ENCODE peak calls at places on chromosomes 12 and 14, in seven cellular contexts. W is kidney glomerular epithelial cell, C is lower lobe of right lung, Z is breast epithelium, S is SK-N-MC, J is stomach, M is Caki2. E is an unnamed sample.

GRCh38 chr14:94540031-94540794 is 21.0 kb upstream of the SERPINA4 start:
- DNase-seq in M (no peak), W (no peak), S (no peak), C (no peak), J (no peak), Z (no peak), E (no peak)

GRCh38 chr12:1501001-1501400 is 93.4 kb downstream of the FBXL14 start:
- DNase-seq in S (no peak), W (no peak), C (no peak), M (no peak), Z (no peak), J (no peak), E (no peak)

GRCh38 chr12:49901986-49902385 is 1.7 kb downstream of the FAIM2 start:
- DNase-seq in C (no peak), S (no peak), J (no peak), Z (no peak), M (no peak), W (no peak), E (no peak)

GRCh38 chr12:68565391-68565903 is 45.3 kb upstream of the RAP1B start:
- DNase-seq in J (no peak), M (peak), S (no peak), W (peak), Z (no peak), C (no peak), E (no peak)

GRCh38 chr12:123849517-123849916 is 87.4 kb downstream of the DNAH10 start:
- DNase-seq in C (no peak), S (no peak), W (no peak), J (no peak), M (no peak), Z (no peak), E (no peak)

GRCh38 chr12:67742461-67742860 is 93.9 kb downstream of the DYRK2 start:
- DNase-seq in S (no peak), C (no peak), W (no peak), Z (no peak), J (no peak), M (no peak), E (no peak)

GRCh38 chr12:116524964-116525379 is 34.2 kb upstream of the MAP1LC3B2 start:
- DNase-seq in Z (no peak), M (no peak), C (no peak), S (no peak), J (no peak), W (peak), E (no peak)

GRCh38 chr12:127928615-127929014 is 338.4 kb upstream of the TMEM132C start:
- DNase-seq in S (no peak), Z (no peak), J (no peak), M (no peak), W (no peak), C (no peak), E (no peak)

GRCh38 chr12:114425031-114425626 is 19.2 kb upstream of the TBX5 start:
- DNase-seq in Z (no peak), S (no peak), J (no peak), M (peak), W (no peak), C (no peak), E (no peak)

GRCh38 chr12:41680155-41680554 is 464.5 kb downstream of the GXYLT1 start:
- DNase-seq in C (no peak), M (no peak), W (no peak), J (no peak), Z (no peak), S (no peak), E (no peak)

GRCh38 chr12:122282066-122282465 is 15.8 kb upstream of the VPS33A start:
- DNase-seq in Z (no peak), J (no peak), S (no peak), W (no peak), C (no peak), M (peak), E (no peak)

GRCh38 chr14:32205984-32206383 is 2.9 kb upstream of the RNU6-8 start:
- DNase-seq in W (no peak), J (no peak), C (no peak), Z (no peak), M (no peak), S (no peak), E (no peak)

GRCh38 chr12:40034712-40035111 is 71.2 kb downstream of the SLC2A13 start:
- DNase-seq in Z (no peak), J (no peak), C (no peak), W (no peak), S (no peak), M (no peak), E (no peak)

GRCh38 chr12:49236423-49236822 is 28.5 kb upstream of the TUBA1C start:
- DNase-seq in C (no peak), M (no peak), S (no peak), W (no peak), Z (no peak), J (no peak), E (no peak)

GRCh38 chr12:913919-914718 is 35.4 kb downstream of the RAD52 start:
- DNase-seq in Z (no peak), S (no peak), J (no peak), W (peak), C (no peak), M (peak), E (no peak)

GRCh38 chr12:50271724-50272247 is 11.5 kb downstream of the LIMA1 start:
- DNase-seq in J (no peak), S (no peak), M (no peak), W (no peak), C (no peak), Z (no peak), E (no peak)

GRCh38 chr12:90842477-90842876 is 112.5 kb downstream of the CCER1 start:
- DNase-seq in C (no peak), S (no peak), W (no peak), J (no peak), M (no peak), Z (no peak), E (peak)

GRCh38 chr12:129564768-129565167 is 339.1 kb downstream of the TMEM132D start:
- DNase-seq in S (no peak), W (no peak), M (no peak), J (no peak), C (no peak), Z (no peak), E (no peak)

GRCh38 chr14:36859119-36859518 is 197.5 kb downstream of the PAX9 start:
- DNase-seq in W (no peak), J (no peak), M (no peak), Z (no peak), C (no peak), S (no peak), E (no peak)

GRCh38 chr12:110930348-110931314 is 10.3 kb upstream of the MYL2 start:
- DNase-seq in S (no peak), C (no peak), Z (no peak), M (no peak), W (no peak), J (no peak), E (no peak)

GRCh38 chr14:100581228-100582145 is 5.7 kb downstream of the BEGAIN start:
- DNase-seq in J (no peak), C (peak), S (no peak), Z (no peak), W (no peak), M (no peak), E (no peak)

GRCh38 chr12:123933214-123933613 is 39.4 kb downstream of the CCDC92 start:
- DNase-seq in S (no peak), M (no peak), Z (no peak), W (no peak), J (no peak), C (no peak), E (no peak)

GRCh38 chr14:68846466-68846865 is 53.6 kb upstream of the ZFP36L1 start:
- DNase-seq in S (no peak), M (peak), C (no peak), Z (no peak), J (no peak), W (peak), E (no peak)

GRCh38 chr12:118375348-118375747 is 1.0 kb upstream of the SUDS3 start:
- DNase-seq in C (no peak), W (no peak), Z (no peak), J (no peak), S (no peak), M (no peak), E (no peak)

E was measured in D721Med.